ENCODE peak calls at places on chromosomes 6 and 20, in ten cellular contexts. One of them, this sample, is unnamed.

GRCh38 chr6:617485-618100 is 39.3 kb downstream of the HUS1B start:
- DNase-seq in SW480: peak
- DNase-seq in left lung: no peak
- DNase-seq in NCI-H1436 treated with DMSO at 0.1 percent for 48 hours: no peak
- DNase-seq in adrenal gland: no peak
- DNase-seq in activated CD8-positive, alpha-beta memory T cell treated with anti-CD3 and anti-CD28 coated beads, Interleukin-2, amount 50 U/mL, for 48 hours: no peak
- DNase-seq in NCI-H2107: no peak
- DNase-seq in foreskin keratinocyte: peak
- DNase-seq in psoas muscle: peak
- DNase-seq in endothelial cell of umbilical vein: no peak
- DNase-seq in this sample: peak

GRCh38 chr6:105511639-105512038 is 108.8 kb upstream of the PREP start:
- DNase-seq in left lung: no peak
- DNase-seq in psoas muscle: no peak
- DNase-seq in NCI-H2107: no peak
- DNase-seq in SW480: no peak
- DNase-seq in activated CD8-positive, alpha-beta memory T cell treated with anti-CD3 and anti-CD28 coated beads, Interleukin-2, amount 50 U/mL, for 48 hours: no peak
- DNase-seq in NCI-H1436 treated with DMSO at 0.1 percent for 48 hours: no peak
- DNase-seq in foreskin keratinocyte: no peak
- DNase-seq in adrenal gland: no peak
- DNase-seq in endothelial cell of umbilical vein: no peak
- DNase-seq in this sample: no peak

GRCh38 chr6:72798196-72798595 is 176.3 kb downstream of the KCNQ5 start:
- DNase-seq in SW480: no peak
- DNase-seq in foreskin keratinocyte: peak
- DNase-seq in NCI-H2107: no peak
- DNase-seq in activated CD8-positive, alpha-beta memory T cell treated with anti-CD3 and anti-CD28 coated beads, Interleukin-2, amount 50 U/mL, for 48 hours: no peak
- DNase-seq in left lung: no peak
- DNase-seq in psoas muscle: no peak
- DNase-seq in NCI-H1436 treated with DMSO at 0.1 percent for 48 hours: no peak
- DNase-seq in adrenal gland: no peak
- DNase-seq in endothelial cell of umbilical vein: no peak
- DNase-seq in this sample: no peak

GRCh38 chr6:32522302-32523047 is 7.6 kb downstream of the HLA-DRB5 start:
- DNase-seq in NCI-H2107: no peak
- DNase-seq in SW480: no peak
- DNase-seq in psoas muscle: no peak
- DNase-seq in endothelial cell of umbilical vein: no peak
- DNase-seq in adrenal gland: no peak
- DNase-seq in left lung: no peak
- DNase-seq in foreskin keratinocyte: no peak
- DNase-seq in NCI-H1436 treated with DMSO at 0.1 percent for 48 hours: no peak
- DNase-seq in activated CD8-positive, alpha-beta memory T cell treated with anti-CD3 and anti-CD28 coated beads, Interleukin-2, amount 50 U/mL, for 48 hours: no peak
- DNase-seq in this sample: no peak

GRCh38 chr20:34015401-34016335 is 22.0 kb downstream of the RALY start:
- DNase-seq in NCI-H1436 treated with DMSO at 0.1 percent for 48 hours: no peak
- DNase-seq in NCI-H2107: no peak
- DNase-seq in endothelial cell of umbilical vein: no peak
- DNase-seq in foreskin keratinocyte: no peak
- DNase-seq in left lung: no peak
- DNase-seq in activated CD8-positive, alpha-beta memory T cell treated with anti-CD3 and anti-CD28 coated beads, Interleukin-2, amount 50 U/mL, for 48 hours: no peak
- DNase-seq in SW480: no peak
- DNase-seq in psoas muscle: no peak
- DNase-seq in adrenal gland: no peak
- DNase-seq in this sample: peak

GRCh38 chr6:22071655-22072054 is 225.2 kb downstream of the PRL start:
- DNase-seq in psoas muscle: no peak
- DNase-seq in NCI-H1436 treated with DMSO at 0.1 percent for 48 hours: no peak
- DNase-seq in activated CD8-positive, alpha-beta memory T cell treated with anti-CD3 and anti-CD28 coated beads, Interleukin-2, amount 50 U/mL, for 48 hours: no peak
- DNase-seq in NCI-H2107: no peak
- DNase-seq in foreskin keratinocyte: no peak
- DNase-seq in adrenal gland: peak
- DNase-seq in left lung: peak
- DNase-seq in SW480: no peak
- DNase-seq in endothelial cell of umbilical vein: peak
- DNase-seq in this sample: no peak

GRCh38 chr20:10157539-10157938 is 61.1 kb upstream of the SNAP25 start:
- DNase-seq in NCI-H2107: no peak
- DNase-seq in psoas muscle: no peak
- DNase-seq in adrenal gland: no peak
- DNase-seq in NCI-H1436 treated with DMSO at 0.1 percent for 48 hours: no peak
- DNase-seq in SW480: no peak
- DNase-seq in activated CD8-positive, alpha-beta memory T cell treated with anti-CD3 and anti-CD28 coated beads, Interleukin-2, amount 50 U/mL, for 48 hours: no peak
- DNase-seq in foreskin keratinocyte: no peak
- DNase-seq in left lung: no peak
- DNase-seq in endothelial cell of umbilical vein: no peak
- DNase-seq in this sample: no peak

GRCh38 chr6:152170702-152171667 is 363.5 kb downstream of the ESR1 start:
- DNase-seq in activated CD8-positive, alpha-beta memory T cell treated with anti-CD3 and anti-CD28 coated beads, Interleukin-2, amount 50 U/mL, for 48 hours: peak
- DNase-seq in foreskin keratinocyte: no peak
- DNase-seq in endothelial cell of umbilical vein: no peak
- DNase-seq in psoas muscle: no peak
- DNase-seq in adrenal gland: peak
- DNase-seq in NCI-H2107: no peak
- DNase-seq in NCI-H1436 treated with DMSO at 0.1 percent for 48 hours: no peak
- DNase-seq in SW480: no peak
- DNase-seq in left lung: no peak
- DNase-seq in this sample: no peak

GRCh38 chr6:142647436-142648389 is 297.3 kb downstream of the HIVEP2 start:
- DNase-seq in adrenal gland: no peak
- DNase-seq in left lung: no peak
- DNase-seq in endothelial cell of umbilical vein: no peak
- DNase-seq in NCI-H1436 treated with DMSO at 0.1 percent for 48 hours: no peak
- DNase-seq in foreskin keratinocyte: no peak
- DNase-seq in psoas muscle: no peak
- DNase-seq in activated CD8-positive, alpha-beta memory T cell treated with anti-CD3 and anti-CD28 coated beads, Interleukin-2, amount 50 U/mL, for 48 hours: no peak
- DNase-seq in NCI-H2107: no peak
- DNase-seq in SW480: peak
- DNase-seq in this sample: no peak

GRCh38 chr6:37170273-37171140 is 555 bp downstream of the PIM1 start:
- DNase-seq in endothelial cell of umbilical vein: peak
- DNase-seq in activated CD8-positive, alpha-beta memory T cell treated with anti-CD3 and anti-CD28 coated beads, Interleukin-2, amount 50 U/mL, for 48 hours: peak
- DNase-seq in NCI-H2107: no peak
- DNase-seq in SW480: peak
- DNase-seq in NCI-H1436 treated with DMSO at 0.1 percent for 48 hours: no peak
- DNase-seq in adrenal gland: peak
- DNase-seq in foreskin keratinocyte: peak
- DNase-seq in left lung: peak
- DNase-seq in psoas muscle: peak
- DNase-seq in this sample: no peak

GRCh38 chr20:32036252-32036651 is 15.8 kb upstream of the HCK start:
- DNase-seq in endothelial cell of umbilical vein: no peak
- DNase-seq in activated CD8-positive, alpha-beta memory T cell treated with anti-CD3 and anti-CD28 coated beads, Interleukin-2, amount 50 U/mL, for 48 hours: no peak
- DNase-seq in left lung: no peak
- DNase-seq in psoas muscle: no peak
- DNase-seq in adrenal gland: no peak
- DNase-seq in NCI-H2107: no peak
- DNase-seq in NCI-H1436 treated with DMSO at 0.1 percent for 48 hours: no peak
- DNase-seq in SW480: no peak
- DNase-seq in foreskin keratinocyte: no peak
- DNase-seq in this sample: no peak

GRCh38 chr6:111011360-111012142 is 29.7 kb downstream of the RPF2 start:
- DNase-seq in NCI-H2107: no peak
- DNase-seq in foreskin keratinocyte: no peak
- DNase-seq in endothelial cell of umbilical vein: peak
- DNase-seq in adrenal gland: no peak
- DNase-seq in left lung: no peak
- DNase-seq in NCI-H1436 treated with DMSO at 0.1 percent for 48 hours: no peak
- DNase-seq in SW480: peak
- DNase-seq in activated CD8-positive, alpha-beta memory T cell treated with anti-CD3 and anti-CD28 coated beads, Interleukin-2, amount 50 U/mL, for 48 hours: no peak
- DNase-seq in psoas muscle: no peak
- DNase-seq in this sample: peak

GRCh38 chr6:45543298-45544235 is 165.8 kb upstream of the SUPT3H start:
- DNase-seq in endothelial cell of umbilical vein: no peak
- DNase-seq in activated CD8-positive, alpha-beta memory T cell treated with anti-CD3 and anti-CD28 coated beads, Interleukin-2, amount 50 U/mL, for 48 hours: no peak
- DNase-seq in SW480: no peak
- DNase-seq in foreskin keratinocyte: peak
- DNase-seq in psoas muscle: no peak
- DNase-seq in NCI-H2107: no peak
- DNase-seq in left lung: no peak
- DNase-seq in adrenal gland: no peak
- DNase-seq in NCI-H1436 treated with DMSO at 0.1 percent for 48 hours: no peak
- DNase-seq in this sample: no peak

GRCh38 chr20:4694076-4694475 is 27.6 kb upstream of the PRND start:
- DNase-seq in endothelial cell of umbilical vein: no peak
- DNase-seq in SW480: no peak
- DNase-seq in activated CD8-positive, alpha-beta memory T cell treated with anti-CD3 and anti-CD28 coated beads, Interleukin-2, amount 50 U/mL, for 48 hours: no peak
- DNase-seq in NCI-H2107: no peak
- DNase-seq in foreskin keratinocyte: no peak
- DNase-seq in adrenal gland: no peak
- DNase-seq in left lung: no peak
- DNase-seq in NCI-H1436 treated with DMSO at 0.1 percent for 48 hours: no peak
- DNase-seq in psoas muscle: no peak
- DNase-seq in this sample: no peak

GRCh38 chr6:111113731-111114438 is 26.6 kb downstream of the SLC16A10 start:
- DNase-seq in psoas muscle: peak
- DNase-seq in left lung: peak
- DNase-seq in adrenal gland: peak
- DNase-seq in NCI-H1436 treated with DMSO at 0.1 percent for 48 hours: no peak
- DNase-seq in foreskin keratinocyte: no peak
- DNase-seq in activated CD8-positive, alpha-beta memory T cell treated with anti-CD3 and anti-CD28 coated beads, Interleukin-2, amount 50 U/mL, for 48 hours: no peak
- DNase-seq in endothelial cell of umbilical vein: no peak
- DNase-seq in SW480: no peak
- DNase-seq in NCI-H2107: no peak
- DNase-seq in this sample: no peak

GRCh38 chr6:28393912-28394662 is 5.5 kb downstream of the ZSCAN12 start:
- DNase-seq in SW480: no peak
- DNase-seq in endothelial cell of umbilical vein: peak
- DNase-seq in left lung: no peak
- DNase-seq in foreskin keratinocyte: no peak
- DNase-seq in psoas muscle: no peak
- DNase-seq in NCI-H1436 treated with DMSO at 0.1 percent for 48 hours: no peak
- DNase-seq in activated CD8-positive, alpha-beta memory T cell treated with anti-CD3 and anti-CD28 coated beads, Interleukin-2, amount 50 U/mL, for 48 hours: no peak
- DNase-seq in NCI-H2107: no peak
- DNase-seq in adrenal gland: no peak
- DNase-seq in this sample: peak

GRCh38 chr6:168852336-168852884 is 401.2 kb downstream of the THBS2 start:
- DNase-seq in endothelial cell of umbilical vein: no peak
- DNase-seq in activated CD8-positive, alpha-beta memory T cell treated with anti-CD3 and anti-CD28 coated beads, Interleukin-2, amount 50 U/mL, for 48 hours: no peak
- DNase-seq in left lung: no peak
- DNase-seq in NCI-H1436 treated with DMSO at 0.1 percent for 48 hours: no peak
- DNase-seq in adrenal gland: no peak
- DNase-seq in foreskin keratinocyte: no peak
- DNase-seq in NCI-H2107: no peak
- DNase-seq in psoas muscle: no peak
- DNase-seq in SW480: no peak
- DNase-seq in this sample: no peak

GRCh38 chr6:85620308-85620707 is 22.4 kb downstream of the SYNCRIP start:
- DNase-seq in endothelial cell of umbilical vein: no peak
- DNase-seq in left lung: no peak
- DNase-seq in activated CD8-positive, alpha-beta memory T cell treated with anti-CD3 and anti-CD28 coated beads, Interleukin-2, amount 50 U/mL, for 48 hours: no peak
- DNase-seq in adrenal gland: no peak
- DNase-seq in psoas muscle: no peak
- DNase-seq in foreskin keratinocyte: no peak
- DNase-seq in SW480: no peak
- DNase-seq in NCI-H2107: no peak
- DNase-seq in NCI-H1436 treated with DMSO at 0.1 percent for 48 hours: no peak
- DNase-seq in this sample: no peak

GRCh38 chr6:42963855-42964605 is 3.5 kb downstream of the GNMT start:
- DNase-seq in psoas muscle: no peak
- DNase-seq in activated CD8-positive, alpha-beta memory T cell treated with anti-CD3 and anti-CD28 coated beads, Interleukin-2, amount 50 U/mL, for 48 hours: no peak
- DNase-seq in foreskin keratinocyte: no peak
- DNase-seq in NCI-H1436 treated with DMSO at 0.1 percent for 48 hours: no peak
- DNase-seq in SW480: no peak
- DNase-seq in left lung: no peak
- DNase-seq in adrenal gland: no peak
- DNase-seq in endothelial cell of umbilical vein: peak
- DNase-seq in NCI-H2107: no peak
- DNase-seq in this sample: peak

GRCh38 chr6:52877168-52877567 is 32.3 kb downstream of the GSTA3 start:
- DNase-seq in SW480: peak
- DNase-seq in activated CD8-positive, alpha-beta memory T cell treated with anti-CD3 and anti-CD28 coated beads, Interleukin-2, amount 50 U/mL, for 48 hours: no peak
- DNase-seq in endothelial cell of umbilical vein: no peak
- DNase-seq in adrenal gland: no peak
- DNase-seq in psoas muscle: no peak
- DNase-seq in left lung: no peak
- DNase-seq in foreskin keratinocyte: peak
- DNase-seq in NCI-H1436 treated with DMSO at 0.1 percent for 48 hours: no peak
- DNase-seq in NCI-H2107: no peak
- DNase-seq in this sample: no peak

GRCh38 chr6:8180327-8181161 is 78.2 kb upstream of the EEF1E1 start:
- DNase-seq in activated CD8-positive, alpha-beta memory T cell treated with anti-CD3 and anti-CD28 coated beads, Interleukin-2, amount 50 U/mL, for 48 hours: no peak
- DNase-seq in endothelial cell of umbilical vein: no peak
- DNase-seq in SW480: peak
- DNase-seq in NCI-H1436 treated with DMSO at 0.1 percent for 48 hours: no peak
- DNase-seq in adrenal gland: no peak
- DNase-seq in left lung: no peak
- DNase-seq in foreskin keratinocyte: no peak
- DNase-seq in NCI-H2107: no peak
- DNase-seq in psoas muscle: no peak
- DNase-seq in this sample: no peak

GRCh38 chr20:33649201-33649631 is 12.9 kb upstream of the C20orf144 start:
- DNase-seq in SW480: no peak
- DNase-seq in endothelial cell of umbilical vein: no peak
- DNase-seq in left lung: no peak
- DNase-seq in activated CD8-positive, alpha-beta memory T cell treated with anti-CD3 and anti-CD28 coated beads, Interleukin-2, amount 50 U/mL, for 48 hours: no peak
- DNase-seq in adrenal gland: no peak
- DNase-seq in NCI-H1436 treated with DMSO at 0.1 percent for 48 hours: no peak
- DNase-seq in foreskin keratinocyte: no peak
- DNase-seq in NCI-H2107: no peak
- DNase-seq in psoas muscle: peak
- DNase-seq in this sample: no peak